ENCODE peak calls at places on chromosomes 13 and 19, in ten cellular contexts. S, I, K, Z, G, O, L, W, R and T are unnamed samples.

GRCh38 chr13:85140192-85140591 is 659.0 kb downstream of the SLITRK6 start:
- DNase-seq in K (no peak), G (peak; percentile 1), R (no peak), S (no peak), L (no peak), I (no peak), Z (no peak), W (no peak), O (no peak), T (no peak)

GRCh38 chr13:75481176-75482069 is 546 bp downstream of the TBC1D4 start:
- DNase-seq in W (no peak), Z (peak; percentile 34), R (peak; percentile 39), G (peak; percentile 73), K (peak; percentile 66), I (no peak), S (peak; percentile 11), L (peak; percentile 42), O (peak; percentile 85), T (peak; percentile 82)

GRCh38 chr19:5585461-5586299 is 17.9 kb upstream of the TINCR start:
- DNase-seq in I (no peak), Z (peak; percentile 46), G (peak; percentile 21), O (peak; percentile 94), R (no peak), S (no peak), L (no peak), K (no peak), W (peak; percentile 16), T (no peak)

GRCh38 chr13:112670118-112670517 is 19.7 kb upstream of the ATP11A start:
- DNase-seq in W (no peak), I (no peak), O (peak; percentile 64), L (no peak), Z (no peak), S (no peak), K (no peak), G (no peak), R (no peak), T (no peak)

GRCh38 chr19:14023404-14024235 is 4.3 kb upstream of the RLN3 start:
- DNase-seq in K (no peak), G (peak; percentile 68), L (no peak), I (no peak), R (peak; percentile 59), Z (peak; percentile 37), S (no peak), W (no peak), O (peak; percentile 89), T (no peak)

GRCh38 chr13:60482012-60482411 is 85.0 kb downstream of the TDRD3 start:
- DNase-seq in L (no peak), W (no peak), R (no peak), I (no peak), G (peak; percentile 8), Z (no peak), S (no peak), K (no peak), O (no peak), T (no peak)

GRCh38 chr13:41544824-41545707 is 87.7 kb downstream of the RGCC start:
- DNase-seq in L (no peak), I (no peak), Z (no peak), K (no peak), O (no peak), W (no peak), G (peak; percentile 31), R (no peak), S (no peak), T (no peak)

GRCh38 chr19:29560313-29561075 is 34.7 kb downstream of the VSTM2B start:
- DNase-seq in K (no peak), R (no peak), L (no peak), Z (no peak), W (no peak), I (no peak), S (no peak), G (no peak), O (no peak), T (no peak)

GRCh38 chr19:30363073-30363472 is 9.1 kb upstream of the ZNF536 start:
- DNase-seq in S (no peak), K (no peak), W (no peak), I (no peak), R (no peak), G (no peak), L (no peak), Z (no peak), O (peak; percentile 17), T (no peak)

GRCh38 chr19:54373781-54374266 is 9.1 kb upstream of the LAIR1 start:
- DNase-seq in I (no peak), R (no peak), O (no peak), L (peak; percentile 32), S (peak; percentile 31), K (no peak), Z (no peak), W (no peak), G (no peak), T (peak; percentile 71)

DNA sequence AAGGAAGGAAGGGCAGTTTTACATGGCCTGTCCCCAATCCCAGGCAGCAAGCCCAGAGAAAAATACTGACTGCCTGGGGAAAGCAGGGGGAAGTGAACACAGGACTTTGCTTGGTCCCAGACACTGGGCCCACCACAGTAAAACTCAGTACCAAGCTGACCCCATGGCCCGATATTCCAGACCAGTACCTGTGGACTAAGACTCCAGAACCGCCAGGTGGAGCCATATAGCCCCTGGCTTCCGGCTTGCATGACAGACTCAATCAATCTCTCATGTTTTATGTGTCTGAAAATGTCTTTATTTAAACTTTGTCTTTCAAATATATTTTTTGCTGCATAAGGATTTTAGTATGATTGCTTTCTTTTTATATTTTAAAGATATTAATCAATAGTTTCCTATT is 767.9 kb upstream of the SLITRK6 start:
- DNase-seq in Z (no peak), K (peak; percentile 11), G (no peak), O (peak; percentile 70), R (no peak), I (no peak), S (no peak), L (no peak), W (no peak), T (no peak)
- TF ChIP-seq CTCF in Z (no peak), K (peak; percentile 66), G (no peak), O (peak; percentile 77), R (no peak), I (peak; percentile 21), S (no peak), L (no peak), W (no peak), T (no peak)

GRCh38 chr19:12984683-12985048 is 10.6 kb upstream of the NFIX start:
- DNase-seq in R (no peak), S (no peak), G (no peak), K (no peak), W (no peak), O (no peak), I (no peak), Z (no peak), L (no peak), T (no peak)

GRCh38 chr19:12983561-12984142 is 11.6 kb upstream of the NFIX start:
- DNase-seq in S (peak; percentile 83), I (no peak), L (peak; percentile 70), O (peak; percentile 93), Z (peak; percentile 89), R (peak; percentile 76), K (peak; percentile 79), G (peak; percentile 93), W (peak; percentile 75), T (peak; percentile 72)

GRCh38 chr19:12983091-12983490 is 12.2 kb upstream of the NFIX start:
- DNase-seq in G (no peak), L (no peak), W (no peak), I (no peak), R (no peak), O (no peak), S (no peak), K (no peak), Z (no peak), T (no peak)

GRCh38 chr19:12984143-12984627 is 11.1 kb upstream of the NFIX start:
- DNase-seq in L (no peak), R (no peak), I (no peak), G (peak; percentile 35), W (no peak), S (no peak), O (no peak), K (no peak), Z (no peak), T (no peak)

GRCh38 chr19:12982648-12983047 is 12.6 kb upstream of the NFIX start:
- DNase-seq in S (no peak), L (no peak), I (no peak), Z (no peak), G (no peak), R (no peak), O (no peak), K (no peak), W (no peak), T (no peak)
- TF ChIP-seq CTCF in S (no peak), L (no peak), I (no peak), Z (no peak), G (no peak), R (no peak), O (no peak), K (no peak), W (no peak), T (no peak)

DNA sequence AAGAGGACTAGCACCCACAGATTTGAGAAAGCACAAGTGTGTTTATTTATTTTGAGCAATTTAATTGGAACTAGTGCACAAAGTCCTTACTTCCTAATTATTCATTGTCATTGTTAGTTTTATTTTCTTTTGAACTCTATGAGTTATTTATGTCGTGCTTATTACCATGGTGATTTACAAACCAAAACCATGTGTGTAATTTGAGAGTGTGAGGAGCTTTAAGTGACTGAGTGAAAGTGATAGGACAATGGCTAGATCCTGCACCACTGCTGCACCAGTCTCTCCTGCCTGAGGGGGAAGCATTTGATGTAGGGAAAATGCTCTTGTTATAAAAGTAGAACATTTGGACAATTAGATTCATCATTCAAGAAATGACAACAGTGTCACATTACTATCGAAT is 172.3 kb upstream of the KLF12 start:
- DNase-seq in O (no peak), K (no peak), L (no peak), Z (no peak), S (no peak), I (peak; percentile 64), G (peak; percentile 71), R (no peak), W (no peak), T (no peak)
- TF ChIP-seq CTCF in O (peak; percentile 55), K (no peak), L (no peak), Z (no peak), S (no peak), I (no peak), G (no peak), R (no peak), W (no peak), T (no peak)

GRCh38 chr19:50242586-50242985 is 39.2 kb downstream of the MYH14 start:
- DNase-seq in W (no peak), R (no peak), S (no peak), G (no peak), K (no peak), L (no peak), O (no peak), Z (no peak), I (no peak), T (no peak)
- TF ChIP-seq CTCF in W (no peak), R (no peak), S (no peak), G (no peak), K (no peak), L (no peak), O (no peak), Z (no peak), I (no peak), T (no peak)

GRCh38 chr19:50486823-50487515 is 10.3 kb upstream of the GARIN5A start:
- DNase-seq in W (no peak), G (peak; percentile 58), K (peak; percentile 60), I (peak; percentile 42), Z (peak; percentile 75), S (no peak), O (peak; percentile 97), R (peak; percentile 67), L (peak; percentile 76), T (no peak)
- TF ChIP-seq CTCF in W (peak; percentile 58), G (peak; percentile 44), K (peak; percentile 90), I (peak; percentile 75), Z (peak; percentile 60), S (peak; percentile 7), O (peak; percentile 87), R (peak; percentile 70), L (peak; percentile 68), T (peak; percentile 35)

GRCh38 chr13:109684836-109685602 is 101.4 kb downstream of the IRS2 start:
- DNase-seq in R (no peak), G (no peak), W (no peak), L (peak; percentile 18), I (no peak), K (no peak), Z (peak; percentile 33), S (peak; percentile 31), O (no peak), T (no peak)
- TF ChIP-seq CTCF in R (no peak), G (no peak), W (no peak), L (no peak), I (no peak), K (no peak), Z (no peak), S (no peak), O (no peak), T (no peak)